ENCODE peak calls at places on chromosome 9, in five cellular contexts. B is bronchial epithelial cell, S is A673, F is HFF-Myc, L is brain microvascular endothelial cell. W is an unnamed sample.

GRCh38 chr9:127574089-127574921 is 37.8 kb upstream of the STXBP1 start:
- DNase-seq in B (peak), S (no peak), F (no peak), L (no peak), W (no peak)

GRCh38 chr9:89078860-89079259 is 87.6 kb downstream of the S1PR3 start:
- DNase-seq in B (peak), S (no peak), F (peak), L (peak), W (no peak)

GRCh38 chr9:2622361-2623045 is 916 bp downstream of the VLDLR start:
- DNase-seq in B (peak), S (peak), F (no peak), L (no peak), W (peak)

GRCh38 chr9:115913666-115914065 is 239.9 kb upstream of the PAPPA start:
- DNase-seq in B (no peak), S (no peak), F (no peak), L (peak), W (no peak)

GRCh38 chr9:137365552-137366444 is 57.2 kb downstream of the EXD3 start:
- DNase-seq in B (no peak), S (no peak), F (no peak), L (no peak), W (no peak)

GRCh38 chr9:6997330-6997729 is 239.6 kb downstream of the KDM4C start:
- DNase-seq in B (no peak), S (no peak), F (no peak), L (no peak), W (no peak)

GRCh38 chr9:86648828-86649170 is 294.6 kb upstream of the TUT7 start:
- DNase-seq in B (no peak), S (peak), F (no peak), L (no peak), W (no peak)

GRCh38 chr9:129442791-129443511 is 177.9 kb downstream of the C9orf50 start:
- DNase-seq in B (no peak), S (no peak), F (no peak), L (no peak), W (no peak)

GRCh38 chr9:29514336-29514735 is 1941.1 kb upstream of the C9orf72 start:
- DNase-seq in B (no peak), S (no peak), F (no peak), L (no peak), W (no peak)

GRCh38 chr9:37034320-37034937 is 361 bp upstream of the PAX5 start:
- DNase-seq in B (no peak), S (no peak), F (no peak), L (no peak), W (peak)

GRCh38 chr9:69307446-69308216 is 17.4 kb upstream of the ENTREP1 start:
- DNase-seq in B (no peak), S (peak), F (no peak), L (peak), W (no peak)

GRCh38 chr9:79570449-79571308 is 1.1 kb upstream of the TLE4 start:
- DNase-seq in B (no peak), S (peak), F (no peak), L (peak), W (peak)

GRCh38 chr9:126292736-126293521 is 33.7 kb upstream of the MVB12B start:
- DNase-seq in B (no peak), S (no peak), F (no peak), L (no peak), W (no peak)

GRCh38 chr9:122498883-122499288 is 11.7 kb upstream of the OR1J2 start:
- DNase-seq in B (peak), S (peak), F (peak), L (peak), W (peak)

GRCh38 chr9:37968228-37968672 is 64.3 kb upstream of the SLC25A51 start:
- DNase-seq in B (peak), S (no peak), F (no peak), L (peak), W (no peak)

GRCh38 chr9:132647355-132647754 is 22.4 kb downstream of the DDX31 start:
- DNase-seq in B (no peak), S (no peak), F (peak), L (peak), W (no peak)

GRCh38 chr9:136617746-136618577 is 44.8 kb upstream of the EGFL7 start:
- DNase-seq in B (no peak), S (no peak), F (no peak), L (no peak), W (no peak)

DNA sequence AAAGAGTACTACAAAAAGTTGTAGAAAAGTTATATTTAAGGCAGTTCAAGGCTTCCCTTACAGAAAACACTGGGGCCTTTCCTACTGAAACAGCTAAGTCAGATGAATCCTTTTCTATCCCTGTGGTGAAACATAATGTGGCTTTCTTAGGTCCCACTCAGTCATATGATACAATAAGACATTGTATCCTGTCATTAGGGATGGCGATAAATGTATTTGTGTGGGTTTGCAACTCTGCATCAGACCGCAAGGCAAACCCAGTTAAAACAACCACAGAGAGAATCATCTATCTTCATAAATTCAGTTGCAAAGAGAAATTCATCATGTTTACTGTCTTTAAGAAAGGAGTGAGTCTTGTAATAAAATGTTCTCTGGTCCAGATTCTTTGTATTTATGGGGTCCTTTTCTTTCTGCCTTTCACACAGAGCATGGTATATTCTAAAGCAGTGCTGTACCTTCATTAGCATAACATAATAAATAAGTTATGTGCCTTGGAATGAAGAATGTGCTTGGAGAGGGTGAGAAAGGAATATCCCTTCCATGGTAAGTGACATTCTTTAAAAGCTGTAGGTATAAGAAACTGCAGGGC is 222.5 kb downstream of the CAAP1 start:
- DNase-seq in B (no peak), S (no peak), F (no peak), L (no peak), W (no peak)
- TF ChIP-seq CTCF in B (no peak), S (no peak), F (no peak), L (no peak), W (no peak)

GRCh38 chr9:22238809-22239684 is 207.6 kb upstream of the DMRTA1 start:
- DNase-seq in B (peak), S (no peak), F (no peak), L (peak), W (peak)
- TF ChIP-seq CTCF in B (peak), S (no peak), F (peak), L (peak), W (peak)

DNA sequence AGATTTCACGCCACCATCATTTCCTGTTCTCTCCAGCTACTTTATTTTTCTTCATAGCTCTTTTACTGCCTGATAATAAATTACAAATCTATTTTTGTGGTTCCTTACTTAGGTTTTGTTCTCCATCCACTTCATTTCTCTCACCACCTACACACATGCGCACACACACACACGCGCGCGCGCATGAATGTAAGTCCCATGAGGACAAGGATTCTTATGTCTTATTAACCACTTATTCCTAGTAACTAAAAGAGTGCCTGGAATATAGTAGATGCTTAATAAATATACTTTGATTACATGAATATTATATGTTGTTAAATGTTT is 116.5 kb downstream of the TRPM6 start:
- DNase-seq in B (no peak), S (no peak), F (no peak), L (no peak), W (no peak)
- TF ChIP-seq CTCF in B (no peak), S (no peak), F (no peak), L (no peak), W (no peak)

GRCh38 chr9:9341203-9341602 is 1271.6 kb downstream of the PTPRD start:
- DNase-seq in B (no peak), S (no peak), F (no peak), L (no peak), W (no peak)

GRCh38 chr9:9337129-9337528 is 1275.7 kb downstream of the PTPRD start:
- DNase-seq in B (no peak), S (no peak), F (no peak), L (no peak), W (no peak)
- TF ChIP-seq CTCF in B (no peak), S (no peak), F (no peak), L (no peak), W (no peak)

DNA sequence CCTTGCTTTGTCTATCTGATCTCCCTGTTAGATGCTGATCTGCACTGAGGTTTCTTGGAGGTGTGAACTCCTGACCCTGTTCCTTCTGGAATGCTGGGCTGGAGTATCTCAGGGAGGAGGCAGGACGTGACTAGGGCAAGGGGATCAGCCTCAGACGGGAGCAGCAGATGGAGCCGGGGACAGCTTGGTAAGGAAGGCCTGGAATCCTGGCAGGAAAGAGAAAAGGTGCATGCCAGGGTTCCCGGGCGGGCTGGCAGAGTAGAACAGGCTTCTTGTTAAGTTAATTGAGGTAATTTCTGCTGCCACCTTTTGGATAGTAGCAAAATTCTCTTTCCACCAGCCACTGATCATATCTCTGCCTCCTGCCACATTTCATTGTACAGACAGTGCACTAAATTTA is 180.9 kb downstream of the ZNF462 start:
- DNase-seq in B (no peak), S (peak), F (no peak), L (no peak), W (no peak)
- TF ChIP-seq CTCF in B (no peak), S (peak), F (no peak), L (no peak), W (no peak)